ENCODE peak calls at places on chromosomes 2 and 18, in nine cellular contexts. G is ovary; O is esophagus squamous epithelium; B is H9; Q is testis; W is CD8-positive, alpha-beta memory T cell; Z is naive thymus-derived CD4-positive, alpha-beta T cell; F is transverse colon; V is MM.1S. U is an unnamed sample.

GRCh38 chr18:44393406-44393805 is 287.3 kb upstream of the SETBP1 start:
- DNase-seq in G (no peak), O (no peak), B (no peak), Q (no peak), W (no peak), Z (no peak), F (no peak), V (no peak), U (no peak)

GRCh38 chr2:201680743-201681142 is 17.7 kb downstream of the MPP4 start:
- DNase-seq in G (no peak), O (no peak), B (peak; percentile 82), Q (no peak), W (peak; percentile 3), Z (no peak), F (no peak), V (no peak), U (no peak)

GRCh38 chr2:1817256-1818127 is 73.2 kb upstream of the PXDN start:
- DNase-seq in G (peak; percentile 88), O (peak; percentile 8), B (peak; percentile 86), Q (peak; percentile 82), W (peak; percentile 37), Z (peak; percentile 38), F (peak; percentile 79), V (peak; percentile 9), U (peak; percentile 59)

GRCh38 chr18:48228841-48229240 is 180.3 kb downstream of the ZBTB7C start:
- DNase-seq in G (no peak), O (no peak), B (no peak), Q (no peak), W (no peak), Z (no peak), F (no peak), V (no peak), U (no peak)

GRCh38 chr2:174802459-174802858 is 38.2 kb upstream of the CHRNA1 start:
- DNase-seq in G (no peak), O (no peak), B (no peak), Q (no peak), W (no peak), Z (no peak), F (no peak), V (no peak), U (no peak)

GRCh38 chr2:201129044-201129505 is 13.1 kb downstream of the CFLAR start:
- DNase-seq in G (no peak), O (no peak), B (no peak), Q (no peak), W (no peak), Z (no peak), F (peak; percentile 70), V (peak; percentile 11), U (no peak)

GRCh38 chr2:136024616-136025015 is 39.2 kb upstream of the DARS1 start:
- DNase-seq in G (no peak), O (no peak), B (no peak), Q (no peak), W (no peak), Z (no peak), F (no peak), V (no peak), U (no peak)

GRCh38 chr2:202178342-202178958 is 59.9 kb downstream of the SUMO1 start:
- DNase-seq in G (peak; percentile 45), O (no peak), B (peak; percentile 60), Q (peak; percentile 84), W (peak; percentile 49), Z (peak; percentile 54), F (peak; percentile 47), V (peak; percentile 63), U (no peak)

GRCh38 chr2:74502147-74502719 is 2.8 kb upstream of the LBX2 start:
- DNase-seq in G (no peak), O (no peak), B (no peak), Q (no peak), W (no peak), Z (no peak), F (peak; percentile 75), V (no peak), U (no peak)

GRCh38 chr2:74499940-74500577 is 656 bp upstream of the LBX2 start:
- DNase-seq in G (no peak), O (no peak), B (no peak), Q (no peak), W (no peak), Z (no peak), F (no peak), V (no peak), U (no peak)

GRCh38 chr2:74501335-74502071 is 2.1 kb upstream of the LBX2 start:
- DNase-seq in G (no peak), O (no peak), B (peak; percentile 39), Q (no peak), W (no peak), Z (no peak), F (no peak), V (no peak), U (no peak)

GRCh38 chr2:74499269-74499939 is at the start of gene LBX2:
- DNase-seq in G (no peak), O (no peak), B (no peak), Q (peak; percentile 39), W (no peak), Z (no peak), F (no peak), V (no peak), U (no peak)

GRCh38 chr2:74500578-74500946 is 1.2 kb upstream of the LBX2 start:
- DNase-seq in G (no peak), O (no peak), B (no peak), Q (no peak), W (no peak), Z (no peak), F (no peak), V (no peak), U (no peak)
- H3K27ac ChIP-seq in G (no peak overlapping the region), O (no peak overlapping the region), B (no peak overlapping the region), Q (no peak overlapping the region), W (no peak overlapping the region), Z (no peak overlapping the region), F (no peak overlapping the region), V (no peak overlapping the region), U (no peak overlapping the region)

GRCh38 chr2:20205069-20205468 is 19.9 kb downstream of the SDC1 start:
- DNase-seq in G (no peak), O (no peak), B (no peak), Q (no peak), W (no peak), Z (no peak), F (no peak), V (no peak), U (no peak)

GRCh38 chr2:20201671-20202070 is 23.3 kb downstream of the SDC1 start:
- DNase-seq in G (no peak), O (no peak), B (no peak), Q (no peak), W (no peak), Z (no peak), F (no peak), V (no peak), U (no peak)

GRCh38 chr2:20203521-20204225 is 21.3 kb downstream of the SDC1 start:
- DNase-seq in G (no peak), O (no peak), B (no peak), Q (no peak), W (no peak), Z (no peak), F (no peak), V (no peak), U (no peak)

GRCh38 chr2:20200697-20201555 is 24.0 kb downstream of the SDC1 start:
- DNase-seq in G (no peak), O (no peak), B (no peak), Q (no peak), W (no peak), Z (no peak), F (no peak), V (no peak), U (no peak)

DNA sequence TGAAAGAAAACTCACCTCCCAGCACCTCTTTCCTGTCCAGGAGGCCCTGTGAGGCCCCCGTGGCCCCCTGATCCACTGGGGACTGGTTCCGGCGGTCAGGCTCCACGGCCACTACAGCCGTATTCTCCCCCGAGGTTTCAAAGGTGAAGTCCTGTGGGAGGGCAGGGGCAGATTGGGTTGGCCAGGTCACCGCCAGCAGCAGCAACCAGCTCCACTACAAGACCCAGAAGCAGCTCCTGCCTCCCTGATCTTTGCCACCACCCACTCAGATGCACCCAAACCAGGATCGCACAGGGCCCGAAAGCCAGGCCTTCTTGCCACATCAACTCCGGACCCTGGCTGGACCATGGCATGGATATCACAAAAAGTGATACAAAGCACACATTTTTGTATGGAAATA is 21.9 kb downstream of the SDC1 start:
- DNase-seq in G (no peak), O (no peak), B (no peak), Q (no peak), W (no peak), Z (no peak), F (no peak), V (no peak), U (no peak)
- H3K27me3 ChIP-seq in G (no peaks in the 10 kb centered on the region), O (no peaks in the 10 kb centered on the region), B (no peaks in the 10 kb centered on the region), Q (no peaks in the 10 kb centered on the region), W (no peaks in the 10 kb centered on the region), Z (no peaks in the 10 kb centered on the region), F (no peaks in the 10 kb centered on the region), V (no peaks in the 10 kb centered on the region), U (no peaks in the 10 kb centered on the region)

GRCh38 chr2:46492301-46492700 is 12.9 kb downstream of the TMEM247 start:
- DNase-seq in G (no peak), O (no peak), B (no peak), Q (no peak), W (no peak), Z (no peak), F (no peak), V (no peak), U (no peak)

GRCh38 chr2:46488389-46488788 is 9.0 kb downstream of the TMEM247 start:
- DNase-seq in G (no peak), O (no peak), B (peak; percentile 23), Q (no peak), W (no peak), Z (no peak), F (no peak), V (no peak), U (no peak)

GRCh38 chr2:46490521-46491141 is 11.3 kb downstream of the TMEM247 start:
- DNase-seq in G (peak; percentile 62), O (no peak), B (peak; percentile 50), Q (peak; percentile 76), W (no peak), Z (no peak), F (peak; percentile 25), V (no peak), U (no peak)

GRCh38 chr2:46487667-46488333 is 8.4 kb downstream of the TMEM247 start:
- DNase-seq in G (peak; percentile 47), O (no peak), B (peak; percentile 23), Q (peak; percentile 51), W (no peak), Z (no peak), F (peak; percentile 47), V (no peak), U (no peak)

DNA sequence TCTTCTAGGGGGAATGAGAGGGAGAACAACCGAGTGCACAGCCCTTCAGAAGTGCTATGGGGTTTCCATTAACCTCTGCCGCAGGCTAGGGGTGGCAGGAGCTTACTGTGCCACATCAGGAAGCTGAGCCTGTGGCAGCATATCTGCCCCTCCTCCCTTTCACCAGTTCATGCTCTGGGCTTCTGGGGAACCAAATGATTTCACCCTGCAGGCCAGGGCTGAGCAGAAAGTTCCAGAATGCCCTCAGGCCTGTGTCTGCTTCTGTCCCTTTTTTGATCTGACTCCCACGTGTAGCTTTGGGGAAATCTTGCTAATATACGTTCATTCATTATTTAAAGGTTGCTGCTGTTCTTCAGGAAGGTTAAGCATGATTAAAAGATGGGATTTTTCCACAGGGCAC is 10.1 kb downstream of the TMEM247 start:
- DNase-seq in G (no peak), O (no peak), B (no peak), Q (peak; percentile 30), W (no peak), Z (no peak), F (no peak), V (no peak), U (no peak)
- H3K4me1 ChIP-seq in G (peaks cover 8% of the 10 kb centered on the region), O (no peaks in the 10 kb centered on the region), B (no peaks in the 10 kb centered on the region), Q (peaks cover 23% of the 10 kb centered on the region), W (no peaks in the 10 kb centered on the region), Z (no peaks in the 10 kb centered on the region), F (no peaks in the 10 kb centered on the region), V (peaks cover 21% of the 10 kb centered on the region), U (peaks cover 12% of the 10 kb centered on the region)

DNA sequence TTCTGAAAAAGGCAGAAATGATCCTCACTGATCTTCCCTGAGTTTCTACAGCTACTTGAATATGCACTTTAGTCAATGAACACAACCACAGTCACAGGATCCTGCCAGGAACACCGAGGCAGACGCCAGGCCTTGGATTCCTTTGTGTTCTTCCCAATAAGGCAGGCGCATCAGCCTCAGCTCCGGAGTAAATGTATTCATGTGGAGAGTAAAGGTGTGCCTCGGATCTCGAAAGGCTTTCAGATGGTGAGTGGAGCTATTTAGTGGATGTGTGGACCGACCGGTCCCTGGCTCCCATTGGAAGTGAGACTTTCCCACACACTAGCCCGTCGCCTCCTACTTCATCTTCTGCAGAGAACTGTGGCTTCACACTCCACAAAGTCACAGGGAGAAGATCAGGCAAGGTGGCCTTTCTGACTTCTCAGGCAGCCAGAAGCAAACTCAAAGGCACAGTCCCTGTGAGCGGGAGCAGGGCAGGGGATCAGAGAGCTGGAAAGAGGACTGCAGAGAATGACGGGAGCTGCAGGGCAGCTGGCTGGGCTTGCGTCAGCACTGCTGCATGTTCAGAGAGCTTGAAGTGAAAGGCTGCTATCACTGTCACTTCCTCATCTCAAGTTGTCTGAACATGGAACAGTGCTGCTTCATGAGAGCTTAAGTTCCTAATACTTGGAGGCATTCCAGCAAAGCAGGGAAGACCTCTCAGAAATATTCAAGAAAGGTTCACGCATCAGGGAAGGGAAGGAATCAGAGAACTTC is 20.6 kb downstream of the TGFBRAP1 start:
- DNase-seq in G (no peak), O (no peak), B (no peak), Q (no peak), W (no peak), Z (no peak), F (no peak), V (no peak), U (no peak)
- H3K27ac ChIP-seq in G (no peak overlapping the region), O (no peak overlapping the region), B (no peak overlapping the region), Q (no peak overlapping the region), W (no peak overlapping the region), Z (no peak overlapping the region), F (no peak overlapping the region), V (no peak overlapping the region), U (no peak overlapping the region)

U was measured in keratinocyte.